ENCODE peak calls at places on chromosome 16, in six cellular contexts. One of them, this sample, is unnamed.

GRCh38 chr16:14489460-14489859 is 140.6 kb downstream of the PARN start:
- DNase-seq in endothelial cell of umbilical vein: no peak
- DNase-seq in GM12878: no peak
- DNase-seq in GM23338: peak
- DNase-seq in transverse colon: no peak
- DNase-seq in stomach: no peak
- DNase-seq in this sample: no peak

GRCh38 chr16:67104061-67104460 is 5.7 kb upstream of the PHAF1 start:
- DNase-seq in GM12878: no peak
- DNase-seq in endothelial cell of umbilical vein: peak
- DNase-seq in stomach: no peak
- DNase-seq in transverse colon: no peak
- DNase-seq in GM23338: peak
- DNase-seq in this sample: no peak

GRCh38 chr16:88804552-88805339 is 1.2 kb downstream of the CDT1 start:
- DNase-seq in GM12878: no peak
- DNase-seq in GM23338: peak
- DNase-seq in transverse colon: no peak
- DNase-seq in endothelial cell of umbilical vein: no peak
- DNase-seq in stomach: no peak
- DNase-seq in this sample: no peak

GRCh38 chr16:57689772-57690558 is 4.6 kb upstream of the DRC7 start:
- DNase-seq in GM23338: peak
- DNase-seq in GM12878: peak
- DNase-seq in endothelial cell of umbilical vein: peak
- DNase-seq in transverse colon: no peak
- DNase-seq in stomach: no peak
- DNase-seq in this sample: no peak

GRCh38 chr16:87056083-87056482 is 261.1 kb downstream of the C16orf95 start:
- DNase-seq in GM12878: no peak
- DNase-seq in stomach: no peak
- DNase-seq in transverse colon: no peak
- DNase-seq in endothelial cell of umbilical vein: peak
- DNase-seq in GM23338: no peak
- DNase-seq in this sample: no peak

GRCh38 chr16:57318240-57318970 is 33.9 kb upstream of the PLLP start:
- DNase-seq in transverse colon: no peak
- DNase-seq in stomach: no peak
- DNase-seq in GM23338: peak
- DNase-seq in endothelial cell of umbilical vein: no peak
- DNase-seq in GM12878: no peak
- DNase-seq in this sample: no peak

GRCh38 chr16:88487920-88488842 is 35.1 kb downstream of the ZFPM1 start:
- DNase-seq in transverse colon: peak
- DNase-seq in GM12878: no peak
- DNase-seq in stomach: peak
- DNase-seq in GM23338: no peak
- DNase-seq in endothelial cell of umbilical vein: no peak
- DNase-seq in this sample: no peak

GRCh38 chr16:907819-908218 is 63.0 kb downstream of the LMF1 start:
- DNase-seq in endothelial cell of umbilical vein: no peak
- DNase-seq in GM12878: no peak
- DNase-seq in GM23338: no peak
- DNase-seq in stomach: no peak
- DNase-seq in transverse colon: no peak
- DNase-seq in this sample: no peak

GRCh38 chr16:51161440-51162195 is 10.5 kb upstream of the SALL1 start:
- DNase-seq in stomach: no peak
- DNase-seq in endothelial cell of umbilical vein: no peak
- DNase-seq in GM23338: no peak
- DNase-seq in transverse colon: no peak
- DNase-seq in GM12878: no peak
- DNase-seq in this sample: no peak

GRCh38 chr16:24915019-24915418 is 69.3 kb downstream of the SLC5A11 start:
- DNase-seq in GM12878: no peak
- DNase-seq in endothelial cell of umbilical vein: no peak
- DNase-seq in stomach: no peak
- DNase-seq in GM23338: no peak
- DNase-seq in transverse colon: no peak
- DNase-seq in this sample: no peak

GRCh38 chr16:48608452-48608851 is 1.5 kb downstream of the N4BP1 start:
- DNase-seq in GM12878: peak
- DNase-seq in endothelial cell of umbilical vein: no peak
- DNase-seq in transverse colon: no peak
- DNase-seq in GM23338: no peak
- DNase-seq in stomach: no peak
- DNase-seq in this sample: no peak

GRCh38 chr16:88357306-88358032 is 25.3 kb upstream of the ZNF469 start:
- DNase-seq in transverse colon: no peak
- DNase-seq in endothelial cell of umbilical vein: no peak
- DNase-seq in GM23338: no peak
- DNase-seq in GM12878: no peak
- DNase-seq in stomach: no peak
- DNase-seq in this sample: no peak

GRCh38 chr16:64391009-64391663 is 730.7 kb downstream of the CDH11 start:
- DNase-seq in stomach: no peak
- DNase-seq in GM23338: no peak
- DNase-seq in endothelial cell of umbilical vein: peak
- DNase-seq in GM12878: no peak
- DNase-seq in transverse colon: no peak
- DNase-seq in this sample: no peak

GRCh38 chr16:83992624-83993023 is 24.6 kb downstream of the NECAB2 start:
- DNase-seq in stomach: no peak
- DNase-seq in GM12878: no peak
- DNase-seq in endothelial cell of umbilical vein: no peak
- DNase-seq in transverse colon: no peak
- DNase-seq in GM23338: no peak
- DNase-seq in this sample: no peak

GRCh38 chr16:89549007-89549700 is 11.3 kb upstream of the RPL13 start:
- DNase-seq in GM23338: no peak
- DNase-seq in transverse colon: no peak
- DNase-seq in GM12878: no peak
- DNase-seq in endothelial cell of umbilical vein: no peak
- DNase-seq in stomach: no peak
- DNase-seq in this sample: no peak

GRCh38 chr16:74031551-74031950 is 265.1 kb upstream of the PSMD7 start:
- DNase-seq in GM23338: no peak
- DNase-seq in stomach: no peak
- DNase-seq in GM12878: no peak
- DNase-seq in transverse colon: no peak
- DNase-seq in endothelial cell of umbilical vein: no peak
- DNase-seq in this sample: no peak

DNA sequence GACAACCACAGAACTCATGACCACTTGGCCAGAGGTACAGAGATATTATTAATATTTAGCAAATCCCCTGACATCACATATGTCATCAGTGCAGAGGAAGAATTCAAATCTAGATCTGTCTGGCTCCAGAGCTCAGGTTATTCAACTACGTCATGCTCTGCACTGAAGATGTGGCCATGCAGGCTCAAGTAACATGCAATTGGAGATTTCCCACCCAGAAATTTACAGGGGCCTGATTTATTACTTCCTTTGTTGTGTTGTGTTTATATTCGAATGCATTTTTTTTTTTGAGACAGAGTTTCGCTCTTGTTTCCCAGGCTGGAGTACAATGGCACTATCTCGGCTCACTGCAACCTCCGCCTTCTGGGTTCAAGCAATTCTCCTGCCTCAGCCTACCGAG is 224.3 kb downstream of the HS3ST4 start:
- DNase-seq in stomach: no peak
- DNase-seq in GM12878: no peak
- DNase-seq in GM23338: no peak
- DNase-seq in transverse colon: no peak
- DNase-seq in endothelial cell of umbilical vein: no peak
- DNase-seq in this sample: no peak
- TF ChIP-seq POLR2AphosphoS5 in stomach: no peak
- TF ChIP-seq POLR2AphosphoS5 in GM12878: no peak
- TF ChIP-seq POLR2AphosphoS5 in GM23338: no peak
- TF ChIP-seq POLR2AphosphoS5 in transverse colon: no peak
- TF ChIP-seq POLR2AphosphoS5 in endothelial cell of umbilical vein: no peak
- TF ChIP-seq POLR2AphosphoS5 in this sample: no peak

GRCh38 chr16:30972872-30973271 is 12.1 kb upstream of the HSD3B7 start:
- DNase-seq in GM12878: no peak
- DNase-seq in GM23338: peak
- DNase-seq in stomach: no peak
- DNase-seq in endothelial cell of umbilical vein: no peak
- DNase-seq in transverse colon: no peak
- DNase-seq in this sample: no peak
- TF ChIP-seq CTCF in GM12878: no peak
- TF ChIP-seq CTCF in GM23338: no peak
- TF ChIP-seq CTCF in stomach: no peak
- TF ChIP-seq CTCF in endothelial cell of umbilical vein: no peak
- TF ChIP-seq CTCF in transverse colon: no peak
- TF ChIP-seq CTCF in this sample: no peak

DNA sequence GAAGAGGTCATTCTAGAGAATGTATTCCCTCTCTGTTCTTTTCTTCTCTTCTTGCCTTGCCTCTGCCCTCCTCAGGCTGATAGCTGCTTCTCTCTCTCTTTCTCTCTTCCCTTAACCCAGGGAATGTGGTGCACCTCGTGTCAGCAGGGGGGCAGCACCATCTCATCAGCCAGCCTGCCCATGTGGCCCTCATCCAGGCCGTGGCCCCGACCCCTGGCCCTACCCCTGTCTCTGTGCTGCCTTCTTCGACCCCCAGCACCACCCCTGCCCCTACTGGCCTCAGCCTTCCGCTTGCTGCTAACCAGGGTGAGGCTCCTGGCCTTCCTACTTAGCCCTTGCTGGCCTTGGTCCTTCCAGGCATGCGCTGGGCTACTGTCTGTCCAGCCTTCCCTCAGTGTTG is 23.5 kb downstream of the SRCAP start:
- DNase-seq in GM23338: peak
- DNase-seq in GM12878: no peak
- DNase-seq in stomach: no peak
- DNase-seq in endothelial cell of umbilical vein: no peak
- DNase-seq in transverse colon: no peak
- DNase-seq in this sample: no peak
- TF ChIP-seq POLR2AphosphoS5 in GM23338: no peak
- TF ChIP-seq POLR2AphosphoS5 in GM12878: no peak
- TF ChIP-seq POLR2AphosphoS5 in stomach: no peak
- TF ChIP-seq POLR2AphosphoS5 in endothelial cell of umbilical vein: no peak
- TF ChIP-seq POLR2AphosphoS5 in transverse colon: no peak
- TF ChIP-seq POLR2AphosphoS5 in this sample: no peak

GRCh38 chr16:72858611-72859493 is 189.1 kb downstream of the ZFHX3 start:
- DNase-seq in GM23338: no peak
- DNase-seq in transverse colon: no peak
- DNase-seq in GM12878: no peak
- DNase-seq in endothelial cell of umbilical vein: no peak
- DNase-seq in stomach: no peak
- DNase-seq in this sample: no peak

GRCh38 chr16:72854537-72854936 is 193.4 kb downstream of the ZFHX3 start:
- DNase-seq in endothelial cell of umbilical vein: no peak
- DNase-seq in GM12878: no peak
- DNase-seq in transverse colon: no peak
- DNase-seq in stomach: no peak
- DNase-seq in GM23338: no peak
- DNase-seq in this sample: no peak

GRCh38 chr16:72857841-72858594 is 189.9 kb downstream of the ZFHX3 start:
- DNase-seq in transverse colon: no peak
- DNase-seq in GM23338: no peak
- DNase-seq in endothelial cell of umbilical vein: no peak
- DNase-seq in stomach: no peak
- DNase-seq in GM12878: no peak
- DNase-seq in this sample: no peak

GRCh38 chr16:72859581-72859980 is 188.3 kb downstream of the ZFHX3 start:
- DNase-seq in transverse colon: no peak
- DNase-seq in endothelial cell of umbilical vein: no peak
- DNase-seq in stomach: no peak
- DNase-seq in GM23338: no peak
- DNase-seq in GM12878: no peak
- DNase-seq in this sample: no peak

DNA sequence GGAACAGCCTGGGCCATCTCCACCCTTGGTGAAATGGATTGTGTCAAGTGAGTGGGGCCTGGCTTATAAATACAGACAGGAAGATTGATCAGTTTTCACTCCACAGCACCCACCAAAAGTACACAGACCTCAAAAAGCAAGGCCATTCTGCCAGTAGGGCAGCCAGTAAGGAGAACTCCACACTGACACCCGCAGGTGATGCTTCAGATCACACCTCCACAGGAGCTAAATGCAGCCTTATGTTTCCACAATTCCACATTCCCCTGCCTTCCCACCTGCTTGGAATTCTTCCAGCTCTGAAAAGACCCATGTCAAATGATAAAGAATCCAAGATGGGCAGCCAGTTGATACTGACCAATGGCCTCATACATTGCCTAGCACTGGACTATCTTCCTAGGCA is 191.1 kb downstream of the ZFHX3 start:
- DNase-seq in GM12878: no peak
- DNase-seq in endothelial cell of umbilical vein: no peak
- DNase-seq in transverse colon: no peak
- DNase-seq in GM23338: peak
- DNase-seq in stomach: no peak
- DNase-seq in this sample: no peak
- TF ChIP-seq CTCF in GM12878: peak
- TF ChIP-seq CTCF in endothelial cell of umbilical vein: peak
- TF ChIP-seq CTCF in transverse colon: peak
- TF ChIP-seq CTCF in GM23338: peak
- TF ChIP-seq CTCF in stomach: no peak
- TF ChIP-seq CTCF in this sample: no peak

DNA sequence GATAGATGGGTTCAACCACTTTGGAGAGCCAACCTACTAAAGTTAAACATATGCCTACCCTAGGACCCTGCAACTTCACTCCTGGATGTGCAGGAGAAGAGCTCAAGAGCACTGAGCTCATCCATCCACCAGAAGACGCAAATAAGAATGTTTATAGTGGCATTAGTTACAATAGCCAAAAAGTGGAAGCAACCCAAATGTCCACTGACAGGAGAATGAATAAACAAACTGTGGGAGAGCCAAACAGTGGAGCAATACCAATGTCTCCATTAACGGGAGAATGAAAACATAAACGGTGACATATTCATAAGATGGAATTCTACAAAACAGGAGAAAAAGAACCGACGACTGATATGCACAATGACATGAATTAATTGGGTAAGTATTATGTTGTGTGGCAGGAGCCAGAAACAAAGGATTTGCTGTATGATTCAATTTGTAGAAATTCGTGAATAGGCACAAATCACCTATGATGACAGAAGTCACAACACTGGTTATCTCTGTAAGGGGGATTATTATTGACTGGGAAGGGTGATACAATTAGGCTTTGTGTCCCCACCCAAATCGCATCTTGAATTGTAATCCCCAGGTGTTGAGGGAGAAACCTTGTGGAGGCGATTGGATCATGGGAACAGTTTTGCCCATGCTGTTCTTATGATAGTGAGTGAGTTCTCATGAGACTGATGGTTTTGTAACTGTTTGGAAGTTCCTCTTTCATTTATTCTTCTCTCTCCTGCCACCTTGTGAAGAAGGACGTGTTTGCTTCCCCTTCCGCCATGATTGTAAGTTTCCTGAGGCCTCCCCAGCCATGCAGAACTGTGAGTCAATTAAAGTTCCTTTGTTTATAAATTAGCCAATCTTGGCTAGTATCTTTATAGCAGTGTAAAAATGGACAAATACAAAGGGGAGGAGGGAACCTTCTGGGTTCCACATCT is 57.9 kb upstream of the PLCG2 start:
- DNase-seq in stomach: no peak
- DNase-seq in transverse colon: no peak
- DNase-seq in GM12878: no peak
- DNase-seq in GM23338: no peak
- DNase-seq in endothelial cell of umbilical vein: no peak
- DNase-seq in this sample: no peak
- TF ChIP-seq POLR2AphosphoS5 in stomach: peak
- TF ChIP-seq POLR2AphosphoS5 in transverse colon: peak
- TF ChIP-seq POLR2AphosphoS5 in GM12878: no peak
- TF ChIP-seq POLR2AphosphoS5 in GM23338: no peak
- TF ChIP-seq POLR2AphosphoS5 in endothelial cell of umbilical vein: no peak
- TF ChIP-seq POLR2AphosphoS5 in this sample: no peak